ENCODE peak calls at places on chromosomes 13 and 19, in four cellular contexts. One of them, this sample, is unnamed. For H3K4me1, the result is how much of the 10 kb centered on the place peaks cover.

GRCh38 chr13:54637377-54637776 is 1608.8 kb downstream of the OLFM4 start:
- DNase-seq in pancreas: no peak
- DNase-seq in CD8-positive, alpha-beta memory T cell: no peak
- DNase-seq in A549: no peak
- DNase-seq in this sample: peak

GRCh38 chr13:38686635-38687245 is at the start of gene FREM2:
- DNase-seq in pancreas: peak
- DNase-seq in CD8-positive, alpha-beta memory T cell: no peak
- DNase-seq in A549: peak
- DNase-seq in this sample: peak

GRCh38 chr19:58002384-58003152 is at the start of gene ZNF606:
- DNase-seq in pancreas: peak
- DNase-seq in CD8-positive, alpha-beta memory T cell: peak
- DNase-seq in A549: peak
- DNase-seq in this sample: peak

GRCh38 chr19:38059897-38060296 is 152.9 kb downstream of the SIPA1L3 start:
- DNase-seq in pancreas: no peak
- DNase-seq in CD8-positive, alpha-beta memory T cell: no peak
- DNase-seq in A549: no peak
- DNase-seq in this sample: no peak

GRCh38 chr19:14556662-14557188 is 15.1 kb downstream of the NDUFB7 start:
- DNase-seq in pancreas: peak
- DNase-seq in CD8-positive, alpha-beta memory T cell: peak
- DNase-seq in A549: peak
- DNase-seq in this sample: peak

GRCh38 chr19:54692294-54692615 is 29.5 kb downstream of the LILRB4 start:
- DNase-seq in pancreas: no peak
- DNase-seq in CD8-positive, alpha-beta memory T cell: no peak
- DNase-seq in A549: no peak
- DNase-seq in this sample: no peak

GRCh38 chr19:48660854-48661731 is 11.7 kb downstream of the NTN5 start:
- DNase-seq in pancreas: peak
- DNase-seq in CD8-positive, alpha-beta memory T cell: peak
- DNase-seq in A549: peak
- DNase-seq in this sample: peak

GRCh38 chr19:42655748-42656147 is 61.0 kb upstream of the CEACAM8 start:
- DNase-seq in pancreas: peak
- DNase-seq in CD8-positive, alpha-beta memory T cell: no peak
- DNase-seq in A549: no peak
- DNase-seq in this sample: no peak

GRCh38 chr19:39967561-39967960 is 3.4 kb upstream of the PSMC4 start:
- DNase-seq in pancreas: no peak
- DNase-seq in CD8-positive, alpha-beta memory T cell: no peak
- DNase-seq in A549: no peak
- DNase-seq in this sample: no peak

GRCh38 chr13:75186384-75186783 is 295.6 kb downstream of the TBC1D4 start:
- DNase-seq in pancreas: no peak
- DNase-seq in CD8-positive, alpha-beta memory T cell: no peak
- DNase-seq in A549: no peak
- DNase-seq in this sample: no peak

GRCh38 chr19:28026636-28027035 is 1186.3 kb downstream of the UQCRFS1 start:
- DNase-seq in pancreas: no peak
- DNase-seq in CD8-positive, alpha-beta memory T cell: no peak
- DNase-seq in A549: no peak
- DNase-seq in this sample: no peak

GRCh38 chr19:55626350-55626749 is 2.0 kb upstream of the ZNF784 start:
- DNase-seq in pancreas: no peak
- DNase-seq in CD8-positive, alpha-beta memory T cell: peak
- DNase-seq in A549: no peak
- DNase-seq in this sample: peak

GRCh38 chr19:43809762-43810696 is 7.8 kb upstream of the LYPD5 start:
- DNase-seq in pancreas: no peak
- DNase-seq in CD8-positive, alpha-beta memory T cell: peak
- DNase-seq in A549: peak
- DNase-seq in this sample: no peak

GRCh38 chr19:54141356-54141755 is 3.8 kb downstream of the CNOT3 start:
- DNase-seq in pancreas: no peak
- DNase-seq in CD8-positive, alpha-beta memory T cell: no peak
- DNase-seq in A549: no peak
- DNase-seq in this sample: no peak

GRCh38 chr13:98970293-98970692 is 7.6 kb downstream of the DOCK9 start:
- DNase-seq in pancreas: no peak
- DNase-seq in CD8-positive, alpha-beta memory T cell: no peak
- DNase-seq in A549: no peak
- DNase-seq in this sample: no peak

GRCh38 chr19:58579473-58580142 is 6.5 kb upstream of the MZF1 start:
- DNase-seq in pancreas: no peak
- DNase-seq in CD8-positive, alpha-beta memory T cell: no peak
- DNase-seq in A549: no peak
- DNase-seq in this sample: no peak

GRCh38 chr19:49691243-49692101 is 556 bp downstream of the CPT1C start:
- DNase-seq in pancreas: no peak
- DNase-seq in CD8-positive, alpha-beta memory T cell: no peak
- DNase-seq in A549: no peak
- DNase-seq in this sample: no peak

DNA sequence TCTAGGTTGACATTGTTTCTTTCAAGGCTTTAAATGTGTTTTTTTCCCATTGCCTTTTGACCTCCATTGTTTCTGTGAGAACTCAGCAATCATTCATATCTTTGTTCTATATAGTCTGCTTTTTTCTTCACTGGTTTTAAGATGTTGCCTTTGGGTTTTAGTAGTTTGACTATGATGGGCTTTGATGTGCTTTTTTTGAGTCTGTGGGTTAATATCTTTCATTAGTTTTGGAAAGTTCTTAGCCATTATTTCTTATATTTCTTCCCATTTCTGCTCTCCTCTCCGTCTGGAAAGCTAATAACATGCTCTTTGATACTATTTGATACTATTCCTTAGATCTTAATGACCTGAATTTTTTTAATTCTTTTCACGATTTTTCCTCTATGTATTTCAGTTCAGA is 32.7 kb downstream of the CCDC8 start:
- DNase-seq in pancreas: no peak
- DNase-seq in CD8-positive, alpha-beta memory T cell: no peak
- DNase-seq in A549: no peak
- DNase-seq in this sample: no peak
- H3K4me1 ChIP-seq in pancreas: under half
- H3K4me1 ChIP-seq in CD8-positive, alpha-beta memory T cell: under half
- H3K4me1 ChIP-seq in A549: under half
- H3K4me1 ChIP-seq in this sample: under half

GRCh38 chr13:113369189-113369588 is 5.3 kb upstream of the GRTP1 start:
- DNase-seq in pancreas: no peak
- DNase-seq in CD8-positive, alpha-beta memory T cell: no peak
- DNase-seq in A549: no peak
- DNase-seq in this sample: no peak
- H3K4me1 ChIP-seq in pancreas: under half
- H3K4me1 ChIP-seq in CD8-positive, alpha-beta memory T cell: under half
- H3K4me1 ChIP-seq in A549: under half
- H3K4me1 ChIP-seq in this sample: under half

DNA sequence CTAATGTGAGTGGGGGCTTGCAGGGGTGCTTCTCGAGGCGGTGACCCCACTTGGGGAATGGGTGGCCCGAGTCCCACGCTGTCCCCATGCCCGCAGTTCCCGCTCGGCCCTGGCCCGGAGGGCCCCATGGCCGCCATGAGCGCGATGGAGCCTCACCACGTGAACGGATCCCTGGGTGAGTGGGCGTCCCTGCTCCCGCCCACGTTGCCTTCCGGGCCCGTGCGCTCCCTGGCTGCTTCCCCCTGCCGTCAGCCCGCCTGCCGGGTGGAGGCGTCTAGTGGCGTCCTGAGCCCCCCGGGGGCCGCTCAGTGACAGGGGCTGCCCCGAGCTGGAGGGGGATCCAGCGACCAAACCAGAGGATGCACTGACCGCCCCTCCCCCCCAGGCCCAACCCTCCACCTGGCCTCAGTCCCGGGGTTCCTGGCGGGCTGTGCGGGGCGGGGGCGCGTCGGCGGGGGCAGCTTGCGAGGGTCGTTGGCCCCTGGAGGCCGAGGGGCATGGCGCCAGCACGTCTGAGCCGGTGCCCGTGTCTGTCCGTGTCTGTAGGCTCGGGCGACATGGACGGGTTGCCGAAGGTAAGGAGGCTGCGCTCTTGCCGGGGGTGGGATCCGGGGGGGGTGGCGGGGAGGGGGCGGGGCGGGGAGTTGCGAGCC is 4.8 kb downstream of the ISYNA1 start:
- DNase-seq in pancreas: no peak
- DNase-seq in CD8-positive, alpha-beta memory T cell: no peak
- DNase-seq in A549: no peak
- DNase-seq in this sample: no peak
- H3K4me1 ChIP-seq in pancreas: under half
- H3K4me1 ChIP-seq in CD8-positive, alpha-beta memory T cell: under half
- H3K4me1 ChIP-seq in A549: under half
- H3K4me1 ChIP-seq in this sample: under half

DNA sequence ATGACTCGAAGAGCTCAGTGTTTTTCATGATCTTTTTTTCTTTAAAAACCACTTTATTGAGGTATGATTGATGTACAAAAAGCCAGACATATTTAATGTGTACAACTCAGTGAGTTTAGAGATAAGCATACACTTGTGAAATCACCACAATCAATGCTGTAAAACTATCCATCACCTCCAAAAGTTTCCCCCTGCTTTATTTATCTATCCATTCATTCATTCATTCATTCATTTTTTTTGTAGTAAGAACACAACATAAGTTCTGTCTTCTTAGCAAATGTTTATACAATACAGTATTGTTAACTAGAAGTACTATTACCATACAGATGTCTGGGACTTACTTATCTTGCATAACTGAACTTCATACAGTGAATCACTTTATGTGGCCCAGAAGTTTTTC is 6.6 kb downstream of the RAP2A start:
- DNase-seq in pancreas: no peak
- DNase-seq in CD8-positive, alpha-beta memory T cell: no peak
- DNase-seq in A549: no peak
- DNase-seq in this sample: no peak
- H3K4me1 ChIP-seq in pancreas: under half
- H3K4me1 ChIP-seq in CD8-positive, alpha-beta memory T cell: under half
- H3K4me1 ChIP-seq in A549: under half
- H3K4me1 ChIP-seq in this sample: under half

GRCh38 chr13:24563087-24563486 is 50.5 kb upstream of the PARP4 start:
- DNase-seq in pancreas: no peak
- DNase-seq in CD8-positive, alpha-beta memory T cell: no peak
- DNase-seq in A549: no peak
- DNase-seq in this sample: no peak

GRCh38 chr13:24564881-24565280 is 52.3 kb upstream of the PARP4 start:
- DNase-seq in pancreas: no peak
- DNase-seq in CD8-positive, alpha-beta memory T cell: no peak
- DNase-seq in A549: no peak
- DNase-seq in this sample: no peak
- H3K4me1 ChIP-seq in pancreas: under half
- H3K4me1 ChIP-seq in CD8-positive, alpha-beta memory T cell: under half
- H3K4me1 ChIP-seq in A549: under half
- H3K4me1 ChIP-seq in this sample: under half

This sample was measured in PC-9.